ENCODE peak calls at places on chromosomes 5 and 9, in seven cellular contexts. J, H, Z, K, L, M and Y are unnamed samples.

GRCh38 chr9:138075961-138076649 is 198.5 kb downstream of the CACNA1B start:
- DNase-seq in M (no peak), H (no peak), Z (no peak), L (no peak), K (no peak), J (no peak), Y (no peak)

GRCh38 chr9:95082401-95083084 is 235.0 kb downstream of the FANCC start:
- DNase-seq in M (no peak), K (no peak), H (no peak), Z (no peak), J (no peak), L (no peak), Y (no peak)

GRCh38 chr9:15400281-15400941 is 22.3 kb upstream of the SNAPC3 start:
- DNase-seq in Z (no peak), J (no peak), H (no peak), K (no peak), L (no peak), M (no peak), Y (no peak)

GRCh38 chr5:100469780-100470179 is 65.4 kb upstream of the FAM174A start:
- DNase-seq in Z (no peak), M (no peak), J (no peak), K (no peak), L (no peak), H (no peak), Y (no peak)

GRCh38 chr9:99085949-99086948 is 18.7 kb upstream of the TGFBR1 start:
- DNase-seq in H (no peak), M (no peak), L (peak; percentile 7), K (no peak), Z (no peak), J (no peak), Y (no peak)

GRCh38 chr9:134031783-134032182 is 6.5 kb downstream of the BRD3OS start:
- DNase-seq in K (no peak), J (no peak), M (no peak), H (no peak), L (no peak), Z (no peak), Y (no peak)

GRCh38 chr5:126912607-126913006 is 117.8 kb downstream of the MARCHF3 start:
- DNase-seq in M (no peak), K (no peak), Z (no peak), H (no peak), L (no peak), J (no peak), Y (no peak)

GRCh38 chr5:96157077-96157780 is 195.6 kb upstream of the ELL2 start:
- DNase-seq in Z (no peak), M (no peak), L (no peak), H (no peak), K (no peak), J (no peak), Y (no peak)

GRCh38 chr9:70466976-70467551 is 52.6 kb upstream of the KLF9 start:
- DNase-seq in L (peak; percentile 38), K (no peak), Z (no peak), M (no peak), H (peak; percentile 15), J (no peak), Y (no peak)

GRCh38 chr5:180866296-180866695 is 5.2 kb upstream of the ZFP62 start:
- DNase-seq in Z (no peak), J (no peak), L (no peak), K (no peak), M (no peak), H (no peak), Y (no peak)

GRCh38 chr9:34010979-34011378 is 37.7 kb downstream of the UBAP2 start:
- DNase-seq in M (peak; percentile 8), H (peak; percentile 47), Z (peak; percentile 17), K (peak; percentile 41), J (no peak), L (peak; percentile 27), Y (no peak)

GRCh38 chr9:129341991-129342348 is 163.9 kb upstream of the IER5L start:
- DNase-seq in J (no peak), Z (no peak), K (no peak), H (no peak), L (no peak), M (no peak), Y (no peak)

GRCh38 chr5:140345919-140346347 is 470 bp downstream of the HBEGF start:
- DNase-seq in H (peak; percentile 56), L (peak; percentile 80), Z (peak; percentile 31), M (no peak), K (no peak), J (no peak), Y (peak; percentile 78)

GRCh38 chr5:140348104-140348503 is 1.7 kb upstream of the HBEGF start:
- DNase-seq in M (no peak), J (no peak), Z (no peak), L (no peak), K (no peak), H (peak; percentile 53), Y (no peak)

GRCh38 chr5:140346348-140347221 is at the start of gene HBEGF:
- DNase-seq in Z (peak; percentile 70), K (peak; percentile 71), J (no peak), L (peak; percentile 84), M (peak; percentile 74), H (peak; percentile 94), Y (peak; percentile 95)

GRCh38 chr5:140349244-140349643 is 2.8 kb upstream of the HBEGF start:
- DNase-seq in J (no peak), Z (no peak), H (peak; percentile 76), K (no peak), L (no peak), M (no peak), Y (no peak)

DNA sequence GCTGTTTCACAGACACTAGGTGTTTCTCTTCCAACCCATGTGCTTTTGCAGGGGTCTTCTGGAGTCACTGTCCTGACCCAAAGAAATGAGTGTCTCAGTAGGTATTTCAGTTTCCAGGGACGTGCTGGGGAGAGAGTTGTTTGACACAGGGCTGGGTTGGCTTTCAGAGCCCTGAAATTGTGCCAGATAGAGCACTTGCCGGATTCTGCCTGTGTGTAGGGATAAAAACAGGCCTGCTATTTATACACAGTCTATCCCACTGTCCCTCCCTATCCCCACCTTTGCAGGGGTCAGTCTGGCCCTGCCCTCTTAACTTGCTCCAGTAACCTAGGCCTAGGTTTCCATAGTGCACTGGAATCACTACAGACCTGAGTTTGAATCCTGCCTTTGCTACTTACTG is 979 bp upstream of the HBEGF start:
- DNase-seq in L (no peak), H (no peak), K (no peak), M (no peak), Z (no peak), J (no peak), Y (no peak)
- TF ChIP-seq EZH2 in L (no peak), H (no peak), K (no peak), M (no peak), Z (no peak), J (no peak), Y (no peak)

DNA sequence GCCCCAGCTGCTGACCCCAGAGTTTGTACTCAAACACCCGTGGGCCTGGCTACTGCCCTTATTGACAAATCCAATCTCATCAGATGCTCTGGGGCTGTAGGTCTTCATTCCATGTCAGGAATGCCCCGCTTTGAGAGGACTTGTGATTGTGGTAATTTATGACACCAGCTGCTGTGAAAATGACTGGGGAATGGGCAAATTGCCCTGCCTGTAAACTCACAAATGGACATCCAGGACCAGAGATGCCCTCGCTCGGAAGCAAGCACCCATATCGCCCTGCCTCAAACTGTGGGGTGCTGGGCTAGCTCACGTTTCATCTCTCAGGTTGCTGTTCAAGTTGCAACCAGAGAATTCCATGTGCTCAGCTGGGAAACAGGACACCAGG is 225.9 kb upstream of the MAP3K1 start:
- DNase-seq in M (no peak), K (no peak), H (no peak), J (no peak), Z (no peak), L (no peak), Y (no peak)
- H3K4me3 ChIP-seq in M (no peak overlapping the region), K (peak overlapping the region; percentile 42), H (no peak overlapping the region), J (no peak overlapping the region), Z (no peak overlapping the region), L (no peak overlapping the region), Y (no peak overlapping the region)

GRCh38 chr5:5140051-5141010 is at the start of gene ADAMTS16:
- DNase-seq in H (no peak), L (no peak), K (no peak), J (no peak), M (no peak), Z (no peak), Y (peak; percentile 76)
- TF ChIP-seq EZH2 in H (peak; percentile 78), L (no peak), K (no peak), J (no peak), M (no peak), Z (peak; percentile 10), Y (no peak)

GRCh38 chr5:31023105-31023504 is 170.4 kb upstream of the CDH6 start:
- DNase-seq in Z (peak; percentile 43), H (peak; percentile 87), M (no peak), L (peak; percentile 68), K (no peak), J (no peak), Y (no peak)
- H3K4me3 ChIP-seq in Z (no peak overlapping the region), H (no peak overlapping the region), M (no peak overlapping the region), L (no peak overlapping the region), K (no peak overlapping the region), J (no peak overlapping the region), Y (no peak overlapping the region)